ENCODE peak calls at places on chromosomes 6 and 20, in five cellular contexts. Z is sciatic nerve; K is cardiac muscle cell; L is NCI-H1048; O is naive thymus-derived CD4-positive, alpha-beta T cell. R is an unnamed sample.

GRCh38 chr6:96499781-96500180 is 21.8 kb upstream of the UFL1 start:
- DNase-seq in Z (no peak), O (no peak), L (no peak), K (no peak), R (no peak)

GRCh38 chr6:44044154-44044539 is 83.1 kb downstream of the MRPL14 start:
- DNase-seq in L (no peak), Z (no peak), O (no peak), K (no peak), R (peak)

GRCh38 chr6:149336529-149336928 is 19.0 kb downstream of the TAB2 start:
- DNase-seq in O (no peak), K (no peak), Z (no peak), L (no peak), R (no peak)

GRCh38 chr6:7675353-7675945 is 50.5 kb upstream of the BMP6 start:
- DNase-seq in L (no peak), K (no peak), Z (no peak), O (no peak), R (no peak)

GRCh38 chr6:148221580-148221979 is 121.1 kb upstream of the SASH1 start:
- DNase-seq in O (no peak), K (no peak), L (no peak), Z (no peak), R (peak)

GRCh38 chr20:57696401-57696961 is 13.3 kb downstream of the PMEPA1 start:
- DNase-seq in K (no peak), Z (no peak), O (no peak), L (no peak), R (no peak)

GRCh38 chr20:53706511-53707031 is 112.9 kb upstream of the ZNF217 start:
- DNase-seq in L (no peak), K (peak), Z (no peak), O (no peak), R (no peak)

GRCh38 chr6:96542702-96543101 is 20.2 kb upstream of the FHL5 start:
- DNase-seq in L (no peak), O (no peak), K (peak), Z (no peak), R (peak)

GRCh38 chr6:89082439-89082838 is 1.9 kb downstream of the PNRC1 start:
- DNase-seq in L (no peak), O (no peak), K (peak), Z (no peak), R (peak)

GRCh38 chr6:27495386-27496135 is 22.7 kb upstream of the ZNF184 start:
- DNase-seq in K (peak), O (peak), L (no peak), Z (peak), R (peak)

GRCh38 chr6:108796875-108797274 is 51.3 kb upstream of the ARMC2 start:
- DNase-seq in K (peak), O (no peak), L (no peak), Z (no peak), R (peak)

GRCh38 chr20:1535420-1536175 is 21.9 kb downstream of the SIRPD start:
- DNase-seq in K (no peak), Z (no peak), L (no peak), O (no peak), R (no peak)

GRCh38 chr6:49553353-49553752 is 2.9 kb downstream of the C6orf141 start:
- DNase-seq in L (no peak), O (no peak), K (no peak), Z (no peak), R (peak)

GRCh38 chr6:158460602-158461092 is 99.2 kb upstream of the TMEM181 start:
- DNase-seq in L (no peak), Z (no peak), K (peak), O (no peak), R (peak)

GRCh38 chr6:26538572-26538902 is 371 bp downstream of the HMGN4 start:
- DNase-seq in Z (no peak), L (no peak), K (no peak), O (no peak), R (no peak)

GRCh38 chr6:36979343-36979742 is 6.7 kb downstream of the MTCH1 start:
- DNase-seq in K (peak), L (no peak), Z (peak), O (no peak), R (peak)

GRCh38 chr6:164528539-164528938 is 780.9 kb downstream of the C6orf118 start:
- DNase-seq in Z (no peak), O (no peak), K (no peak), L (no peak), R (no peak)

GRCh38 chr6:52995913-52996685 is 1.0 kb upstream of the GSTA4 start:
- DNase-seq in K (peak), L (no peak), O (no peak), Z (no peak), R (peak)

GRCh38 chr6:30100585-30101422 is 12.1 kb downstream of the TRIM31 start:
- DNase-seq in Z (peak), O (peak), K (no peak), L (no peak), R (peak)

GRCh38 chr6:141451508-141452353 is 681.0 kb upstream of the GJE1 start:
- DNase-seq in Z (no peak), L (no peak), K (peak), O (no peak), R (peak)

GRCh38 chr6:23349521-23350147 is 776.4 kb upstream of the NRSN1 start:
- DNase-seq in L (no peak), Z (no peak), K (peak), O (no peak), R (peak)

GRCh38 chr6:152364846-152365245 is 272.3 kb downstream of the SYNE1 start:
- DNase-seq in L (no peak), K (no peak), Z (no peak), O (no peak), R (no peak)

GRCh38 chr6:82506526-82506925 is 142.9 kb downstream of the TPBG start:
- DNase-seq in L (no peak), O (no peak), K (no peak), Z (no peak), R (peak)

GRCh38 chr6:71287926-71288227 is 734 bp upstream of the OGFRL1 start:
- DNase-seq in L (no peak), K (no peak), Z (no peak), O (no peak), R (no peak)

GRCh38 chr6:6684365-6684833 is 95.9 kb downstream of the LY86 start:
- DNase-seq in K (no peak), O (no peak), L (no peak), Z (no peak), R (no peak)

GRCh38 chr6:12017263-12017662 is 5.2 kb downstream of the HIVEP1 start:
- DNase-seq in O (no peak), K (no peak), L (no peak), Z (no peak), R (no peak)

GRCh38 chr6:391559-392440 is at the start of gene IRF4:
- DNase-seq in Z (no peak), K (no peak), O (peak), L (no peak), R (no peak)

GRCh38 chr20:36607586-36608387 is 2.2 kb downstream of the RAB5IF start:
- DNase-seq in L (no peak), O (no peak), K (no peak), Z (no peak), R (peak)

GRCh38 chr6:110682460-110682853 is 132.8 kb downstream of the CDK19 start:
- DNase-seq in L (peak), K (peak), Z (no peak), O (peak), R (peak)

GRCh38 chr6:18451756-18452155 is 64.6 kb downstream of the RNF144B start:
- DNase-seq in K (no peak), Z (no peak), L (no peak), O (no peak), R (no peak)

GRCh38 chr6:30163090-30163917 is at the start of gene TRIM15:
- DNase-seq in O (peak), Z (no peak), L (no peak), K (no peak), R (no peak)

GRCh38 chr6:117840541-117840983 is 66.5 kb upstream of the SLC35F1 start:
- DNase-seq in Z (no peak), L (no peak), O (no peak), K (peak), R (peak)